ENCODE peak calls at places on chromosomes 3 and 15, in eight cellular contexts. One of them, this sample, is unnamed.

GRCh38 chr3:102084712-102085111 is 235.4 kb downstream of the NFKBIZ start:
- DNase-seq in choroid plexus epithelial cell: no peak
- DNase-seq in neural progenitor cell: no peak
- DNase-seq in CD4-positive, alpha-beta T cell: no peak
- DNase-seq in pancreas: no peak
- DNase-seq in HFF-Myc: no peak
- DNase-seq in dorsolateral prefrontal cortex: no peak
- DNase-seq in uterus: no peak
- DNase-seq in this sample: no peak

GRCh38 chr3:193869221-193870201 is 266.4 kb upstream of the HES1 start:
- DNase-seq in choroid plexus epithelial cell: peak
- DNase-seq in neural progenitor cell: peak
- DNase-seq in CD4-positive, alpha-beta T cell: no peak
- DNase-seq in pancreas: peak
- DNase-seq in HFF-Myc: peak
- DNase-seq in dorsolateral prefrontal cortex: no peak
- DNase-seq in uterus: no peak
- DNase-seq in this sample: peak

GRCh38 chr3:190972840-190973270 is 110.4 kb upstream of the GMNC start:
- DNase-seq in choroid plexus epithelial cell: no peak
- DNase-seq in neural progenitor cell: no peak
- DNase-seq in CD4-positive, alpha-beta T cell: no peak
- DNase-seq in pancreas: no peak
- DNase-seq in HFF-Myc: no peak
- DNase-seq in dorsolateral prefrontal cortex: no peak
- DNase-seq in uterus: no peak
- DNase-seq in this sample: no peak

GRCh38 chr3:10121064-10121463 is 5.6 kb downstream of the BRK1 start:
- DNase-seq in choroid plexus epithelial cell: no peak
- DNase-seq in neural progenitor cell: no peak
- DNase-seq in CD4-positive, alpha-beta T cell: no peak
- DNase-seq in pancreas: no peak
- DNase-seq in HFF-Myc: no peak
- DNase-seq in dorsolateral prefrontal cortex: no peak
- DNase-seq in uterus: no peak
- DNase-seq in this sample: no peak

GRCh38 chr3:65953301-65953812 is 85.4 kb downstream of the MAGI1 start:
- DNase-seq in choroid plexus epithelial cell: no peak
- DNase-seq in neural progenitor cell: peak
- DNase-seq in CD4-positive, alpha-beta T cell: no peak
- DNase-seq in pancreas: peak
- DNase-seq in HFF-Myc: no peak
- DNase-seq in dorsolateral prefrontal cortex: no peak
- DNase-seq in uterus: no peak
- DNase-seq in this sample: peak

GRCh38 chr3:194270627-194271458 is 80.3 kb downstream of the CPN2 start:
- DNase-seq in choroid plexus epithelial cell: peak
- DNase-seq in neural progenitor cell: peak
- DNase-seq in CD4-positive, alpha-beta T cell: no peak
- DNase-seq in pancreas: peak
- DNase-seq in HFF-Myc: no peak
- DNase-seq in dorsolateral prefrontal cortex: peak
- DNase-seq in uterus: peak
- DNase-seq in this sample: peak

GRCh38 chr3:54424283-54424682 is 301.9 kb downstream of the CACNA2D3 start:
- DNase-seq in choroid plexus epithelial cell: no peak
- DNase-seq in neural progenitor cell: no peak
- DNase-seq in CD4-positive, alpha-beta T cell: no peak
- DNase-seq in pancreas: no peak
- DNase-seq in HFF-Myc: no peak
- DNase-seq in dorsolateral prefrontal cortex: no peak
- DNase-seq in uterus: no peak
- DNase-seq in this sample: no peak

GRCh38 chr3:72135636-72136035 is 350.7 kb upstream of the PROK2 start:
- DNase-seq in choroid plexus epithelial cell: no peak
- DNase-seq in neural progenitor cell: no peak
- DNase-seq in CD4-positive, alpha-beta T cell: no peak
- DNase-seq in pancreas: no peak
- DNase-seq in HFF-Myc: no peak
- DNase-seq in dorsolateral prefrontal cortex: no peak
- DNase-seq in uterus: no peak
- DNase-seq in this sample: no peak

GRCh38 chr3:24498391-24498790 is 3.7 kb upstream of the THRB start:
- DNase-seq in choroid plexus epithelial cell: no peak
- DNase-seq in neural progenitor cell: no peak
- DNase-seq in CD4-positive, alpha-beta T cell: no peak
- DNase-seq in pancreas: no peak
- DNase-seq in HFF-Myc: no peak
- DNase-seq in dorsolateral prefrontal cortex: no peak
- DNase-seq in uterus: no peak
- DNase-seq in this sample: no peak

GRCh38 chr15:70772402-70772801 is 9.0 kb upstream of the UACA start:
- DNase-seq in choroid plexus epithelial cell: no peak
- DNase-seq in neural progenitor cell: no peak
- DNase-seq in CD4-positive, alpha-beta T cell: no peak
- DNase-seq in pancreas: no peak
- DNase-seq in HFF-Myc: no peak
- DNase-seq in dorsolateral prefrontal cortex: no peak
- DNase-seq in uterus: no peak
- DNase-seq in this sample: no peak

GRCh38 chr3:9649791-9650521 is 651 bp downstream of the MTMR14 start:
- DNase-seq in choroid plexus epithelial cell: no peak
- DNase-seq in neural progenitor cell: peak
- DNase-seq in CD4-positive, alpha-beta T cell: no peak
- DNase-seq in pancreas: no peak
- DNase-seq in HFF-Myc: no peak
- DNase-seq in dorsolateral prefrontal cortex: no peak
- DNase-seq in uterus: no peak
- DNase-seq in this sample: no peak

GRCh38 chr3:130893240-130894129 is at the start of gene ATP2C1:
- DNase-seq in choroid plexus epithelial cell: peak
- DNase-seq in neural progenitor cell: peak
- DNase-seq in CD4-positive, alpha-beta T cell: peak
- DNase-seq in pancreas: peak
- DNase-seq in HFF-Myc: peak
- DNase-seq in dorsolateral prefrontal cortex: peak
- DNase-seq in uterus: peak
- DNase-seq in this sample: peak
- TF ChIP-seq CTCF in choroid plexus epithelial cell: no peak
- TF ChIP-seq CTCF in neural progenitor cell: no peak
- TF ChIP-seq CTCF in CD4-positive, alpha-beta T cell: peak
- TF ChIP-seq CTCF in pancreas: no peak
- TF ChIP-seq CTCF in HFF-Myc: no peak
- TF ChIP-seq CTCF in dorsolateral prefrontal cortex: peak
- TF ChIP-seq CTCF in uterus: no peak
- TF ChIP-seq CTCF in this sample: no peak

GRCh38 chr3:107884719-107885460 is 205.9 kb downstream of the CD47 start:
- DNase-seq in choroid plexus epithelial cell: peak
- DNase-seq in neural progenitor cell: peak
- DNase-seq in CD4-positive, alpha-beta T cell: no peak
- DNase-seq in pancreas: no peak
- DNase-seq in HFF-Myc: peak
- DNase-seq in dorsolateral prefrontal cortex: no peak
- DNase-seq in uterus: no peak
- DNase-seq in this sample: peak
- TF ChIP-seq CTCF in choroid plexus epithelial cell: peak
- TF ChIP-seq CTCF in neural progenitor cell: peak
- TF ChIP-seq CTCF in CD4-positive, alpha-beta T cell: no peak
- TF ChIP-seq CTCF in pancreas: no peak
- TF ChIP-seq CTCF in HFF-Myc: peak
- TF ChIP-seq CTCF in dorsolateral prefrontal cortex: no peak
- TF ChIP-seq CTCF in uterus: no peak
- TF ChIP-seq CTCF in this sample: no peak

GRCh38 chr15:39598958-39599845 is 18.3 kb downstream of the THBS1 start:
- DNase-seq in choroid plexus epithelial cell: no peak
- DNase-seq in neural progenitor cell: no peak
- DNase-seq in CD4-positive, alpha-beta T cell: no peak
- DNase-seq in pancreas: no peak
- DNase-seq in HFF-Myc: no peak
- DNase-seq in dorsolateral prefrontal cortex: no peak
- DNase-seq in uterus: no peak
- DNase-seq in this sample: no peak

GRCh38 chr15:39605146-39605545 is 24.3 kb downstream of the THBS1 start:
- DNase-seq in choroid plexus epithelial cell: no peak
- DNase-seq in neural progenitor cell: no peak
- DNase-seq in CD4-positive, alpha-beta T cell: no peak
- DNase-seq in pancreas: no peak
- DNase-seq in HFF-Myc: no peak
- DNase-seq in dorsolateral prefrontal cortex: no peak
- DNase-seq in uterus: no peak
- DNase-seq in this sample: no peak

GRCh38 chr15:39599871-39600270 is 19.0 kb downstream of the THBS1 start:
- DNase-seq in choroid plexus epithelial cell: no peak
- DNase-seq in neural progenitor cell: no peak
- DNase-seq in CD4-positive, alpha-beta T cell: no peak
- DNase-seq in pancreas: no peak
- DNase-seq in HFF-Myc: no peak
- DNase-seq in dorsolateral prefrontal cortex: no peak
- DNase-seq in uterus: no peak
- DNase-seq in this sample: no peak

GRCh38 chr15:39598186-39598850 is 17.4 kb downstream of the THBS1 start:
- DNase-seq in choroid plexus epithelial cell: no peak
- DNase-seq in neural progenitor cell: no peak
- DNase-seq in CD4-positive, alpha-beta T cell: no peak
- DNase-seq in pancreas: no peak
- DNase-seq in HFF-Myc: no peak
- DNase-seq in dorsolateral prefrontal cortex: no peak
- DNase-seq in uterus: no peak
- DNase-seq in this sample: no peak

DNA sequence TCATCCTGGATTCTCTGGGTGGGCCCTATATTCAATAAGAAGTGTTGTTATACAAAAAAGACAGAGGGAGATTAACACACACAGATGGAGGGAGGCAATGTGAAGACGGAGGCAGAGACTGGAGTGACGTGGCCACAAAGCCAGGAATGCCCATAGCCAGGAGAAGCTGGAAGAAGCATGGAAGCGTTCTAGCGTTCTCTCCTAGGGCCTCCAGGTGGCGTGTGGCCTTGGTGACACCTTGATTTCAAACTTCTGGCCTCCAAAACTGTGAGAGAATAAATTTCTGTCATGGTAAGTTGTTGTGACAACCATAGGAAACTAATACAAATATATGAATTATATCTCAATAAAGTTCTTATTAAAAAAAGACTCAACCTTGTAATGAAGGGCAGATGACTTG is 21.3 kb downstream of the THBS1 start:
- DNase-seq in choroid plexus epithelial cell: no peak
- DNase-seq in neural progenitor cell: peak
- DNase-seq in CD4-positive, alpha-beta T cell: no peak
- DNase-seq in pancreas: no peak
- DNase-seq in HFF-Myc: no peak
- DNase-seq in dorsolateral prefrontal cortex: no peak
- DNase-seq in uterus: no peak
- DNase-seq in this sample: no peak
- TF ChIP-seq CTCF in choroid plexus epithelial cell: peak
- TF ChIP-seq CTCF in neural progenitor cell: peak
- TF ChIP-seq CTCF in CD4-positive, alpha-beta T cell: no peak
- TF ChIP-seq CTCF in pancreas: no peak
- TF ChIP-seq CTCF in HFF-Myc: peak
- TF ChIP-seq CTCF in dorsolateral prefrontal cortex: no peak
- TF ChIP-seq CTCF in uterus: no peak
- TF ChIP-seq CTCF in this sample: no peak

DNA sequence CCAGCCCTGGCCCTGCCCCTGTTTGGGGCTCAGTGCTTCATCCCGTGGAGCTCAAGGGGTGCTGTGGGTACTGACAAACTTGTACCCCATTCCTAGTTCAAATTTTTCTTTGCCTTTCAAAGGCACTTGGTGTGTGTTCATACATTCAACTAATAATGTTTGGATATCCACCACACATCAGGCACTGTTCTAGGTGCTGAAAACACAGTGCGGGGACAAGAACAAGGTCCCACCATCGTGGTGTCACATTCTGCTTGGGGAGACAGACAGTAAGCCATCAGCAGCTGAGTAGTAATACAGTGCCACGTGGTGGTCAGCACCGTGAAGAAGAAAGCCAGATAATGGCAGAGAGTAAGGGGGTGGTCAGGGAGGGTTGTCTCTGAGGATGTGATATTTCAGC is 32.5 kb downstream of the CRYGS start:
- DNase-seq in choroid plexus epithelial cell: no peak
- DNase-seq in neural progenitor cell: no peak
- DNase-seq in CD4-positive, alpha-beta T cell: no peak
- DNase-seq in pancreas: no peak
- DNase-seq in HFF-Myc: no peak
- DNase-seq in dorsolateral prefrontal cortex: no peak
- DNase-seq in uterus: no peak
- DNase-seq in this sample: no peak
- TF ChIP-seq CTCF in choroid plexus epithelial cell: no peak
- TF ChIP-seq CTCF in neural progenitor cell: no peak
- TF ChIP-seq CTCF in CD4-positive, alpha-beta T cell: no peak
- TF ChIP-seq CTCF in pancreas: no peak
- TF ChIP-seq CTCF in HFF-Myc: no peak
- TF ChIP-seq CTCF in dorsolateral prefrontal cortex: no peak
- TF ChIP-seq CTCF in uterus: no peak
- TF ChIP-seq CTCF in this sample: no peak